ENCODE peak calls at places on chromosomes 13 and 19, in seven cellular contexts. R is NCI-H524; J is SW480; L is activated CD4-positive, alpha-beta T cell treated with anti-CD3 and anti-CD28 coated beads, Interleukin-2, amount 10 ng/mL, durations not matched to agents 24 days and 14 days; P is stimulated activated CD4-positive, alpha-beta T cell treated with anti-CD3 and anti-CD28 coated beads, Interleukin-2, amount 100 ng/mL, for 4 hours; M is T-helper 2 cell treated with Interferon-gamma antibody and Interleukin-4, amounts not matched to agents 5 μg/mL and 100 μg/mL, for 36 hours; F is dorsolateral prefrontal cortex. W is an unnamed sample.

GRCh38 chr13:56314755-56315154 is 826.0 kb upstream of the PRR20A start:
- DNase-seq in R (no peak), J (no peak), L (no peak), P (no peak), M (no peak), F (no peak), W (no peak)

GRCh38 chr13:50598338-50598737 is 245.2 kb downstream of the DLEU7 start:
- DNase-seq in R (peak), J (no peak), L (no peak), P (no peak), M (no peak), F (no peak), W (no peak)

GRCh38 chr13:72390909-72391308 is 336.5 kb downstream of the MZT1 start:
- DNase-seq in R (no peak), J (no peak), L (no peak), P (no peak), M (no peak), F (no peak), W (no peak)

GRCh38 chr19:54282706-54283105 is 1.8 kb upstream of the LILRB2 start:
- DNase-seq in R (no peak), J (no peak), L (no peak), P (no peak), M (no peak), F (no peak), W (no peak)

GRCh38 chr19:17359905-17360800 is 17.0 kb downstream of the PLVAP start:
- DNase-seq in R (no peak), J (no peak), L (no peak), P (no peak), M (no peak), F (no peak), W (no peak)

GRCh38 chr13:22107549-22107948 is 436.7 kb downstream of the FGF9 start:
- DNase-seq in R (no peak), J (peak), L (no peak), P (no peak), M (no peak), F (no peak), W (no peak)

GRCh38 chr13:41271456-41272285 is 8.3 kb upstream of the MTRF1 start:
- DNase-seq in R (no peak), J (no peak), L (peak), P (no peak), M (no peak), F (no peak), W (no peak)

GRCh38 chr13:45809810-45810394 is 41.7 kb downstream of the SIAH3 start:
- DNase-seq in R (no peak), J (no peak), L (peak), P (no peak), M (no peak), F (no peak), W (no peak)

GRCh38 chr13:110825516-110825915 is 89.4 kb downstream of the ANKRD10 start:
- DNase-seq in R (no peak), J (no peak), L (no peak), P (no peak), M (no peak), F (no peak), W (peak)

GRCh38 chr19:16473875-16474397 is 2.2 kb upstream of the EPS15L1 start:
- DNase-seq in R (no peak), J (no peak), L (no peak), P (no peak), M (no peak), F (no peak), W (no peak)

GRCh38 chr13:105914637-105915036 is 620.8 kb downstream of the EFNB2 start:
- DNase-seq in R (no peak), J (no peak), L (no peak), P (no peak), M (no peak), F (no peak), W (no peak)

GRCh38 chr19:16415806-16416205 is 56.0 kb downstream of the EPS15L1 start:
- DNase-seq in R (no peak), J (no peak), L (no peak), P (no peak), M (no peak), F (no peak), W (no peak)

GRCh38 chr19:48186015-48186414 is 15.5 kb downstream of the ZSWIM9 start:
- DNase-seq in R (no peak), J (no peak), L (no peak), P (no peak), M (no peak), F (no peak), W (no peak)

GRCh38 chr19:10111405-10111811 is at the start of gene P2RY11:
- DNase-seq in R (no peak), J (no peak), L (peak), P (no peak), M (peak), F (no peak), W (no peak)

GRCh38 chr13:106998664-106999063 is 430.7 kb upstream of the ARGLU1 start:
- DNase-seq in R (no peak), J (no peak), L (no peak), P (no peak), M (no peak), F (no peak), W (no peak)

GRCh38 chr13:109412232-109412935 is 374.0 kb downstream of the IRS2 start:
- DNase-seq in R (peak), J (peak), L (no peak), P (no peak), M (no peak), F (peak), W (no peak)

GRCh38 chr13:111202149-111202548 is 87.0 kb downstream of the ARHGEF7 start:
- DNase-seq in R (no peak), J (no peak), L (no peak), P (no peak), M (no peak), F (no peak), W (no peak)

GRCh38 chr13:37143901-37144300 is 38.4 kb upstream of the CSNK1A1L start:
- DNase-seq in R (no peak), J (no peak), L (no peak), P (no peak), M (no peak), F (no peak), W (no peak)

GRCh38 chr19:17755977-17756670 is 4.8 kb downstream of the FCHO1 start:
- DNase-seq in R (peak), J (no peak), L (peak), P (no peak), M (no peak), F (peak), W (no peak)

GRCh38 chr13:24038405-24038804 is 122.1 kb upstream of the SPATA13 start:
- DNase-seq in R (peak), J (peak), L (peak), P (no peak), M (peak), F (no peak), W (no peak)

GRCh38 chr13:69474286-69474685 is 633.3 kb upstream of the ATXN8OS start:
- DNase-seq in R (no peak), J (no peak), L (no peak), P (no peak), M (no peak), F (no peak), W (no peak)

GRCh38 chr13:66994097-66994496 is 236.0 kb downstream of the PCDH9 start:
- DNase-seq in R (no peak), J (no peak), L (peak), P (no peak), M (peak), F (peak), W (peak)

GRCh38 chr19:19578241-19578640 is 40.2 kb downstream of the CILP2 start:
- DNase-seq in R (peak), J (no peak), L (no peak), P (no peak), M (no peak), F (no peak), W (no peak)

GRCh38 chr13:56752630-56753029 is 388.1 kb upstream of the PRR20A start:
- DNase-seq in R (no peak), J (no peak), L (no peak), P (no peak), M (no peak), F (no peak), W (no peak)

GRCh38 chr19:10544242-10544752 is 593 bp downstream of the ATG4D start:
- DNase-seq in R (no peak), J (no peak), L (peak), P (no peak), M (no peak), F (no peak), W (no peak)

GRCh38 chr13:23984541-23984940 is 87.2 kb upstream of the C1QTNF9B start:
- DNase-seq in R (no peak), J (no peak), L (no peak), P (no peak), M (no peak), F (no peak), W (peak)

GRCh38 chr13:66563076-66563475 is 667.1 kb downstream of the PCDH9 start:
- DNase-seq in R (no peak), J (no peak), L (no peak), P (no peak), M (no peak), F (no peak), W (no peak)

GRCh38 chr13:34864650-34865049 is 77.4 kb upstream of the NBEA start:
- DNase-seq in R (no peak), J (no peak), L (no peak), P (no peak), M (no peak), F (no peak), W (no peak)

GRCh38 chr13:24625870-24626419 is 54.3 kb upstream of the ATP12A start:
- DNase-seq in R (no peak), J (no peak), L (peak), P (no peak), M (peak), F (no peak), W (no peak)

W was measured in upper lobe of left lung.